ENCODE peak calls at places on chromosomes 3 and 15, in six cellular contexts. S, J, E, D, V and M are unnamed samples.

GRCh38 chr3:155193868-155194267 is 99.6 kb downstream of the STRIT1 start:
- DNase-seq in D (no peak), E (no peak), S (no peak), J (no peak), V (no peak), M (no peak)

GRCh38 chr15:60010467-60011257 is 6.6 kb downstream of the FOXB1 start:
- DNase-seq in S (no peak), V (no peak), D (no peak), E (no peak), J (no peak), M (no peak)

GRCh38 chr15:99566157-99566900 is 545 bp downstream of the MEF2A start:
- DNase-seq in D (no peak), J (peak), S (peak), E (no peak), V (no peak), M (peak)

GRCh38 chr3:184737063-184737462 is 25.2 kb upstream of the MAGEF1 start:
- DNase-seq in V (no peak), S (no peak), J (no peak), D (no peak), E (no peak), M (no peak)

GRCh38 chr3:129663045-129663446 is 56.6 kb upstream of the PLXND1 start:
- DNase-seq in D (peak), V (peak), S (no peak), J (no peak), E (no peak), M (no peak)

GRCh38 chr3:141360888-141361598 is 7.3 kb upstream of the ZBTB38 start:
- DNase-seq in J (peak), V (no peak), E (no peak), S (peak), D (peak), M (no peak)

GRCh38 chr3:128590948-128591347 is 59.7 kb downstream of the RPN1 start:
- DNase-seq in D (peak), V (no peak), E (no peak), S (no peak), J (peak), M (no peak)

GRCh38 chr3:195105389-195105788 is 165.6 kb downstream of the XXYLT1 start:
- DNase-seq in E (no peak), J (no peak), D (peak), V (no peak), S (no peak), M (no peak)

GRCh38 chr3:171458857-171459129 is 1.4 kb downstream of the TNIK start:
- DNase-seq in D (no peak), S (no peak), J (no peak), E (no peak), V (no peak), M (no peak)

GRCh38 chr15:67852433-67852832 is 12.6 kb upstream of the RNU6-1 start:
- DNase-seq in S (no peak), E (no peak), D (no peak), J (peak), V (no peak), M (no peak)

GRCh38 chr3:170717410-170718402 is 131.8 kb upstream of the SLC7A14 start:
- DNase-seq in V (no peak), J (peak), E (no peak), D (no peak), S (no peak), M (no peak)

GRCh38 chr3:2623463-2623862 is 486.7 kb downstream of the IL5RA start:
- DNase-seq in V (no peak), D (no peak), S (no peak), E (no peak), J (no peak), M (no peak)

GRCh38 chr15:29070471-29071192 is 184.9 kb downstream of the APBA2 start:
- DNase-seq in V (no peak), S (no peak), E (no peak), J (no peak), D (no peak), M (no peak)

GRCh38 chr3:129323651-129324294 is 45.1 kb downstream of the HMCES start:
- DNase-seq in S (peak), D (no peak), E (no peak), V (no peak), J (peak), M (peak)

GRCh38 chr3:69115731-69116130 is 6.7 kb downstream of the LMOD3 start:
- DNase-seq in S (no peak), J (no peak), V (no peak), D (no peak), E (no peak), M (no peak)

GRCh38 chr3:8647137-8647970 is 2.8 kb upstream of the SSUH2 start:
- DNase-seq in E (no peak), V (no peak), J (no peak), D (peak), S (no peak), M (no peak)

GRCh38 chr15:78567541-78567940 is 2.2 kb downstream of the CHRNA5 start:
- DNase-seq in J (no peak), D (no peak), S (no peak), V (no peak), E (no peak), M (no peak)

GRCh38 chr3:157447026-157447694 is 10.5 kb downstream of the PTX3 start:
- DNase-seq in S (no peak), V (no peak), D (no peak), J (no peak), E (no peak), M (no peak)

GRCh38 chr3:66399529-66400232 is 101.1 kb downstream of the LRIG1 start:
- DNase-seq in E (no peak), D (no peak), J (no peak), S (no peak), V (no peak), M (no peak)

GRCh38 chr3:9439331-9439730 is 41.9 kb downstream of the SETD5 start:
- DNase-seq in D (no peak), V (no peak), S (no peak), E (no peak), J (no peak), M (no peak)

GRCh38 chr3:124223853-124224252 is 231.9 kb upstream of the ROPN1 start:
- DNase-seq in S (no peak), E (no peak), D (no peak), V (no peak), J (no peak), M (no peak)

GRCh38 chr15:88748081-88748480 is 55.2 kb upstream of the ACAN start:
- DNase-seq in V (no peak), D (no peak), J (no peak), S (no peak), E (no peak), M (no peak)

GRCh38 chr3:22490747-22491146 is 712.4 kb upstream of the UBE2E2 start:
- DNase-seq in D (no peak), V (no peak), S (no peak), J (no peak), E (no peak), M (no peak)

GRCh38 chr3:187207624-187208023 is 10.3 kb downstream of the RTP1 start:
- DNase-seq in J (no peak), E (no peak), D (no peak), S (no peak), V (no peak), M (no peak)

GRCh38 chr15:24943361-24943760 is 11.4 kb upstream of the SNRPN start:
- DNase-seq in J (no peak), S (no peak), D (no peak), E (no peak), V (no peak), M (no peak)

GRCh38 chr3:186452517-186452916 is 90.5 kb upstream of the DGKG start:
- DNase-seq in V (no peak), D (no peak), S (no peak), J (no peak), E (no peak), M (no peak)

GRCh38 chr3:157109267-157110141 is 50.4 kb downstream of the CCNL1 start:
- DNase-seq in V (no peak), D (no peak), J (peak), S (no peak), E (no peak), M (no peak)

GRCh38 chr15:72222433-72222832 is 8.6 kb downstream of the PKM start:
- DNase-seq in J (no peak), V (no peak), E (no peak), S (no peak), D (no peak), M (no peak)

GRCh38 chr15:83913034-83913632 is 259.2 kb downstream of the ADAMTSL3 start:
- DNase-seq in J (no peak), S (no peak), D (no peak), E (no peak), V (no peak), M (no peak)

GRCh38 chr3:81760924-81761903 is at the start of gene GBE1:
- DNase-seq in J (peak), D (peak), V (peak), S (peak), E (peak), M (peak)
- TF ChIP-seq POLR2A in J (peak), D (peak), V (peak), S (peak), E (peak), M (peak)

GRCh38 chr15:85704720-85705119 is 90.0 kb downstream of the KLHL25 start:
- DNase-seq in E (no peak), J (no peak), V (no peak), S (no peak), D (no peak), M (no peak)

GRCh38 chr15:85707519-85708338 is 87.0 kb downstream of the KLHL25 start:
- DNase-seq in V (no peak), S (no peak), D (peak), E (no peak), J (no peak), M (no peak)

GRCh38 chr15:85708402-85708932 is 86.3 kb downstream of the KLHL25 start:
- DNase-seq in E (no peak), S (no peak), V (no peak), J (no peak), D (peak), M (no peak)

GRCh38 chr15:85709250-85709649 is 85.5 kb downstream of the KLHL25 start:
- DNase-seq in D (no peak), J (no peak), S (no peak), V (no peak), E (no peak), M (no peak)

DNA sequence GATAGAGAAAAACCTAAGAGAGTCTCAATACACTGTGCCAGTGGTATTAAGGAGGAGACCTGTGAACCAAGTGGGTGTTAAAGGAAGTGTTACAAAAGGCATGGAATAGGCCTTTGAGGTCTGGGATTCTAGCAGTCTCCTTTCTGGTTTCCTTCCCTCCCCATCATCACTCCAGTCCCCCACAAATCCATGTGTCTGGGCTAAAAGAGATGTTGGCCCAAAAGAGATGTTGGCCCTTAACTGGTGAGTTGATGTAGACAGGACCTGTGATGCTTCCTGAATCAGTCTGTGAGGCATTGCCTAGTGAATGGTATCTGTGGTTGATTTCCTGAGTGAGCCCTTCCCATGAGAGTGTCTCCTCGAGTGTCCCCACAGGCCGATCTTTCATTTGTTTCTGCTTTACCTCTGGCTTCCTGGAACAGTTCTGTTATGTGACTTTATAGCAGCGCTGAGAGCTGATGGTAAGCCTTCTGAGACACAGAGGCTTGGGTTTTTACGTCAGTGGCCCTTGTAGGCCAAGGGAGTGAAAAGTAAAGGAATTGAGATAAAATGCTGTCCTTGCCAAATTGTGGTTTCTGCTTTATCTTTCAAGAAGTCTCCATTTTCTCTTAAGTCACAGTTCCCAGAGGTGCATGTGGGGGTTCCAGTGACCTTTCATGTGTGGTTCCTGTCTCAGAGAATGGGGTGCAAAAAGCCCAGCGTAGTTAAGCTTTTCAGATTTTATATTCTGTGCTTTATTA is 87.8 kb downstream of the KLHL25 start:
- DNase-seq in S (no peak), E (peak), V (no peak), D (no peak), J (no peak), M (no peak)
- TF ChIP-seq POLR2AphosphoS5 in S (peak), E (peak), V (no peak), D (no peak), J (no peak), M (peak)

GRCh38 chr3:152321806-152322377 is 53.2 kb downstream of the MBNL1 start:
- DNase-seq in S (no peak), V (no peak), E (no peak), J (no peak), D (no peak), M (no peak)

GRCh38 chr3:152318512-152318911 is 49.8 kb downstream of the MBNL1 start:
- DNase-seq in D (no peak), V (no peak), E (no peak), S (no peak), J (no peak), M (no peak)

GRCh38 chr3:152321321-152321720 is 52.6 kb downstream of the MBNL1 start:
- DNase-seq in S (no peak), D (no peak), V (no peak), E (no peak), J (no peak), M (no peak)

GRCh38 chr3:152319256-152319655 is 50.5 kb downstream of the MBNL1 start:
- DNase-seq in V (no peak), S (no peak), D (no peak), E (no peak), J (peak), M (no peak)

DNA sequence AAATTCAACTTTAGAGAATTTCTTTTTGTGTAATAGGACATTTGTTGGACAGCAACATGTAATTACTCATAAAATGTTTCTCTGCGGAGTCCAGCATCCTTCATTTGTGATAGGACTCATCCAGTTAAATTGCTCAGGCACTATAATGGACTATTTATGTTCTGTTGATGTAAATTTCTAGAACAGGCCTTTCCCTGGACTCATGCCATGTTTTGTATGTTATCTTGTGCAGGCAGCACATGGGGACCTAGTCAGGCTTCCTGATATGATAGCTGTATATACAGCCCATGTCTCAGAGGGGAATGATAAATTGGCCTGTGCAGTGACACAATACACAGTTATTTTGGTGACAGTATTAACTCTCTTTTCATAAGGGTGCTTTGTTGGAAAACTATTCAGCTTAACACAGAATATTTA is 51.5 kb downstream of the MBNL1 start:
- DNase-seq in J (peak), V (no peak), E (no peak), D (no peak), S (no peak), M (no peak)
- TF ChIP-seq TAF1 in J (peak), V (no peak), E (no peak), D (no peak), S (no peak), M (no peak)

GRCh38 chr3:158731938-158732855 is at the start of gene RARRES1:
- DNase-seq in J (no peak), S (peak), E (no peak), D (no peak), V (no peak), M (peak)
- TF ChIP-seq POLR2A in J (no peak), S (no peak), E (peak), D (no peak), V (no peak), M (no peak)

DNA sequence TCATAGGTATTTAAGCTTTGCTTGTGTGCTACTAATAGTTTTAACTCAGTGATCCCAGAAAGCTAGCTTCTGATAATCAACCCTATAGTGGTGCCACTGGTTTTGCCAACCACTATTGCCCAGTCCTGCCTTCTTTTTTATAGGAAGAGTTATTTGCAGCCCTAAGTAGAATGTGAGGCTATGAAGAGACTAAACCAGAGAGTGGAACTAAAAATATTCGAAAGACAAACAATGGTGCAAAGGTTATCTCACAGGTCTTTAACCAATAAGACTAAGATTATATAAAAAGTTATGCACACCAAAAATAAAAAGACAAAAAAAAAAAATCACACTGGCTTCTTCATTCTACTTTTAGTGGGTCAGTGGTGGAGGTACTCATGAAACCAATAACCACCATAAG is 85.6 kb downstream of the NBEAL2 start:
- DNase-seq in V (no peak), E (no peak), D (peak), J (no peak), S (no peak), M (no peak)
- TF ChIP-seq POLR2AphosphoS5 in V (no peak), E (no peak), D (no peak), J (no peak), S (no peak), M (no peak)

DNA sequence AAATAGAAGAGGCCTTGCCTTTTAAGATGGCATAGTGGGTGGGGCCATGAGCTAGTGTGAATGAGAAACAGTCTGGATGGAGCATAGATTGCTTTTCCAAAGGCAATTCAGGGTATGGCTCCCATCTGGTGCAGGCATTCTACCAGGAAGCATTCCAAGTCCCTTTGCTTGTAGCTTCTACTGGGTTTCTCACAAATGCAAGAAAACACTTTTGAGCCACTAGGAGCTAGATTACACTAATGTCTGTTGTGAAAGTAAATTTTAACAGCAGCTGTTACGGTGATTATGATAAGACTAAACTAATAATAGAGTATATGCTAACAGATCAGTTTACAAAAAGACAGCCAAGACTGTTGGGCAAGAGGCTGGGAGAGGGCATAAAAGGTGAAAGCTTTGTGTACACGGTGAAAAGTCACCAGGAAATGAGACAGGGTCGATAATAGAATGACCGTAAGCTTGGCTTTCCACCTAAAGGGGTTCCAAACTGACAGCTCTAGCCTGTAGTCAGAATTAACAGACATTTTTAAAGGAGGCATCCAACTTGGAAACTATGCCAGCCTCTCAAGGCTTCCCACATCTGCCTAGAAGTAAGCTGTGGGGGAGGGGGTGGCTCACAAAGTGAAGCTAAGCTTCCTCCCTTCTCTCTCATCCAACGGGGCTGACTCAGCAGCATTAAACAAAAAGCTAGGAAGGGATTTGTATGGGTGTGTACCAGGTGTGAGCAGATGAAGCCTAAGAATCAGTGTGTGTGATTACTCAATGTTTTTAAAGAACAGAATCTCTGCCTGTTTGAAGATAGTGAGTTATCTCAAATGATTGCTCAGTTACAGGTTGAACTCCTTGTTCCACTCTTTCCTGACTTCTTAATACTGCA is 61.1 kb upstream of the GPD1L start:
- DNase-seq in D (peak), E (no peak), S (no peak), V (no peak), J (peak), M (no peak)
- TF ChIP-seq TAF1 in D (no peak), E (no peak), S (no peak), V (no peak), J (no peak), M (no peak)